ENCODE peak calls at places on chromosomes 7 and 10, in four cellular contexts. A, B, U and W are unnamed samples.

GRCh38 chr7:44368885-44369284 is 43.5 kb upstream of the CAMK2B start:
- DNase-seq in A (peak), U (peak), B (no peak), W (no peak)

GRCh38 chr10:123027861-123028260 is 19.1 kb downstream of the ACADSB start:
- DNase-seq in A (no peak), U (no peak), B (no peak), W (no peak)

GRCh38 chr7:139713835-139714162 is 64.0 kb downstream of the HIPK2 start:
- DNase-seq in U (no peak), A (no peak), B (no peak), W (no peak)

GRCh38 chr7:123498651-123499050 is 35.7 kb downstream of the IQUB start:
- DNase-seq in U (peak), A (no peak), B (no peak), W (no peak)

GRCh38 chr7:50479743-50480517 is 29.8 kb upstream of the FIGNL1 start:
- DNase-seq in A (no peak), B (no peak), U (no peak), W (no peak)

GRCh38 chr7:74365320-74366022 is 76.3 kb downstream of the CLIP2 start:
- DNase-seq in U (peak), A (peak), B (no peak), W (peak)

GRCh38 chr7:31113660-31114059 is 61.6 kb downstream of the ADCYAP1R1 start:
- DNase-seq in U (no peak), B (no peak), A (no peak), W (no peak)

GRCh38 chr10:35336921-35337741 is 822 bp downstream of the CCNY start:
- DNase-seq in A (peak), U (no peak), B (no peak), W (peak)

GRCh38 chr7:23938230-23938629 is 228.2 kb downstream of the STK31 start:
- DNase-seq in B (no peak), U (no peak), A (no peak), W (no peak)

GRCh38 chr10:88092975-88093374 is 229.6 kb downstream of the PTEN start:
- DNase-seq in U (no peak), A (no peak), B (no peak), W (no peak)

GRCh38 chr7:105187302-105188169 is 173.5 kb downstream of the KMT2E start:
- DNase-seq in B (peak), A (no peak), U (no peak), W (no peak)

GRCh38 chr7:128217972-128218652 is 23.0 kb upstream of the LEP start:
- DNase-seq in U (peak), B (no peak), A (peak), W (peak)

GRCh38 chr7:45178241-45179225 is 20.9 kb downstream of the RAMP3 start:
- DNase-seq in A (peak), U (peak), B (no peak), W (peak)

GRCh38 chr7:75737856-75738603 is 711 bp downstream of the HIP1 start:
- DNase-seq in B (no peak), U (no peak), A (no peak), W (no peak)

GRCh38 chr7:107751113-107751512 is 7.2 kb downstream of the CBLL1 start:
- DNase-seq in U (no peak), A (no peak), B (no peak), W (no peak)

GRCh38 chr7:37107047-37107446 is 341.6 kb downstream of the ELMO1 start:
- DNase-seq in B (no peak), U (no peak), A (no peak), W (no peak)

GRCh38 chr7:50206521-50207250 is 97.8 kb upstream of the IKZF1 start:
- DNase-seq in A (peak), B (no peak), U (no peak), W (no peak)

GRCh38 chr10:92850186-92850585 is 1.9 kb downstream of the EXOC6 start:
- DNase-seq in U (no peak), A (no peak), B (no peak), W (no peak)

GRCh38 chr7:122343986-122344620 is 39.6 kb upstream of the FEZF1 start:
- DNase-seq in B (no peak), A (no peak), U (no peak), W (no peak)

GRCh38 chr10:35783305-35783838 is 141.3 kb upstream of the FZD8 start:
- DNase-seq in B (no peak), A (no peak), U (no peak), W (no peak)

GRCh38 chr7:99032928-99033327 is 111.0 kb downstream of the SMURF1 start:
- DNase-seq in U (no peak), A (no peak), B (no peak), W (no peak)

GRCh38 chr7:105454058-105454739 is 65.5 kb upstream of the SRPK2 start:
- DNase-seq in A (no peak), U (peak), B (no peak), W (no peak)

GRCh38 chr10:106395061-106395749 is 769.3 kb downstream of the SORCS1 start:
- DNase-seq in A (no peak), B (no peak), U (no peak), W (no peak)

GRCh38 chr7:86978804-86979506 is 80.5 kb downstream of the ELAPOR2 start:
- DNase-seq in A (no peak), B (peak), U (no peak), W (no peak)

GRCh38 chr7:100132697-100133137 is 6.0 kb downstream of the MBLAC1 start:
- DNase-seq in U (peak), B (no peak), A (peak), W (peak)

GRCh38 chr7:151745090-151745638 is 131.8 kb downstream of the PRKAG2 start:
- DNase-seq in B (no peak), A (peak), U (peak), W (peak)

GRCh38 chr10:31694929-31695837 is 233.4 kb downstream of the ARHGAP12 start:
- DNase-seq in A (no peak), B (no peak), U (no peak), W (no peak)

GRCh38 chr7:94315011-94315410 is 79.7 kb upstream of the COL1A2 start:
- DNase-seq in B (no peak), A (no peak), U (no peak), W (no peak)

GRCh38 chr10:47206449-47207279 is 93.3 kb upstream of the GDF10 start:
- DNase-seq in U (no peak), B (no peak), A (no peak), W (no peak)

GRCh38 chr7:121113288-121113687 is 124.8 kb downstream of the CPED1 start:
- DNase-seq in U (no peak), A (no peak), B (no peak), W (no peak)

GRCh38 chr10:70528726-70529362 is 50.3 kb downstream of the PALD1 start:
- DNase-seq in B (no peak), U (peak), A (peak), W (peak)

GRCh38 chr7:139845443-139845805 is 16.4 kb downstream of the TBXAS1 start:
- DNase-seq in A (no peak), B (no peak), U (no peak), W (no peak)

GRCh38 chr7:95596183-95597135 is at the start of gene PDK4:
- DNase-seq in B (no peak), A (no peak), U (no peak), W (peak)

GRCh38 chr10:128060341-128060851 is 65.8 kb downstream of the MKI67 start:
- DNase-seq in B (no peak), A (no peak), U (no peak), W (no peak)

GRCh38 chr10:4013651-4014085 is 228.7 kb upstream of the KLF6 start:
- DNase-seq in A (no peak), B (peak), U (no peak), W (no peak)

GRCh38 chr10:58268454-58268945 is 462 bp upstream of the CISD1 start:
- DNase-seq in A (no peak), U (no peak), B (no peak), W (no peak)

DNA sequence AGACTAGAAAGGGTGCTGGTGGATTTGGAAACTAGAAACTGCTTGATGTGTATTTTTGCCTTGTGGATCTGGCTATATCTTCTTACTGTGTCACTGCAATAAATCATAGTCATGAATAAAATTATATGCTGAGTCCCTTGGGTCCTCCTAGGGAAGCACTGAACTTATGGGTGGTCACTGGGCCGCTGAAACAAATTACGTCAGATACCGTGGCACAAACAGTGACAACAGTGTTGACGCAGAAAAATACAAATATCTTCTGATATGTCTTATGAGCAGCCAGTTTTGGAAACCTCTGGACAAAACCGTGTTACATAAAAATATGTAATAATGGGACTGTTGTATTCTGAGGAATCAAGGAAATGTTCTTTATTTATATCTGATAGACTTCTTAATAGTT is 260.1 kb upstream of the SORCS1 start:
- DNase-seq in A (no peak), U (no peak), B (no peak), W (no peak)
- TF ChIP-seq FOXK2 in A (no peak), U (no peak), B (no peak), W (no peak)

DNA sequence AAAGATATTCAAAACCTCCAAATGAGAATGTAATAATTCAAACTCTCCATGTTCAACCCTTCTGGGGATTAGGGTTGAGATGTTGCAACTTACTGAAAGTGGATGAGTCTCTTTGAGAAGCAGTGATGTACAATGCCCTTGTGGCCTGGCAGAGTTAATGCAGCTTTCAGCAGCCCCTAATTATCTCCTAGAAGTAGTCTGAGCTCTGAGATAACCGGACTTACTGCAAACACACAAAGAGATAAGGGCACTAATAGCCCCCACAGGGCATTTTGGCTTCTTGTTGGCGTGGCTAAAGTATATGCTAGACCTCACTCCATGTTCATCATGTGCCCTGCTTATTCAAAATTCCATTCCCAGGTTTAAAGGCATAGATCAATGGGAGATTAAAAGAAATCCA is 404.7 kb downstream of the NEBL start:
- DNase-seq in U (no peak), A (no peak), B (no peak), W (peak)
- TF ChIP-seq FOXK2 in U (no peak), A (no peak), B (no peak), W (no peak)

DNA sequence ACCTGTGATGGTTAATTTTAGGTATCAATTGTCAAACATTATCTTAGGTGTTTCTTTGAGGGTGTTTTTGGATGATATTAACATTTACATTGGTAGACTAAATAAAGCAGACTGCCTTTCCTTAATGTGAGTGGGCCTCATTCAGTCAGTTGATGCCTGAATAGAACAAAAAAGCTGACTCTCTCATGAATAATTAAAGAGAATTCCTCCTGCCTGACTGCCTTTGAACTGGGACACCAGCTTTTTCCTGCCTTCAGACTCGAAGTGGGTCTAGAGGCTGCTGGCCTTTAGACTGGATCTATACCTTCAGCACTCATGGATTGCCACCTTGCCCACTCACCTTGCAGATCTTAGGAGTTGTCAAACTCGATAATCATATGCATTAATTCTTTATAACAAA is 117.9 kb upstream of the TMEM168 start:
- DNase-seq in U (no peak), A (no peak), B (no peak), W (no peak)
- TF ChIP-seq FOXK2 in U (no peak), A (no peak), B (no peak), W (no peak)

GRCh38 chr7:134758981-134759380 is 20.5 kb upstream of the CALD1 start:
- DNase-seq in A (no peak), B (no peak), U (no peak), W (no peak)
- TF ChIP-seq FOXK2 in A (no peak), B (no peak), U (no peak), W (no peak)

DNA sequence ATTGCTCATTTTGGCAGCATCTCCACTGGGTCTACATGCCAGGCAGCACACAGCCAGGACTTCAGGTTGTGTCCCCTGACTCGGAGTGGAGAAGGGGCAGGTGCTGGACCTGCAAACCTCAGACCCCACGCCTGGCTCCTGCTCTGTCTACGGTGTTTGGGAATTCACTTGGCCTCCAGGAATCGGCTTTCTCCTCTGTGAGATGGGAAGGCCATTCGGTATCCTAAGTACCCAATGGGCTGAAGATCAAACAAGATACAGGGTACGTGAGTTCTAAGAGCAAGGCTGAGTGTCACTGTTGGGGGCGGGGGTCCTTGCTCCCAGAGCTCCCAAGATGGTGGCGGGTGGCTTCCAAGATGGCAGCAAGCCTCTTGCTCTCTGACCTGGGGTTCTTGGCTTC is 73.2 kb upstream of the EN2 start:
- DNase-seq in A (no peak), U (no peak), B (no peak), W (no peak)
- TF ChIP-seq FOXK2 in A (no peak), U (no peak), B (no peak), W (no peak)

GRCh38 chr10:84138478-84139125 is 707 bp upstream of the GHITM start:
- DNase-seq in U (peak), A (no peak), B (no peak), W (no peak)

GRCh38 chr10:84139126-84140035 is at the start of gene GHITM:
- DNase-seq in U (peak), B (peak), A (peak), W (peak)

GRCh38 chr10:84135836-84136235 is 3.5 kb upstream of the GHITM start:
- DNase-seq in U (no peak), A (peak), B (no peak), W (no peak)

DNA sequence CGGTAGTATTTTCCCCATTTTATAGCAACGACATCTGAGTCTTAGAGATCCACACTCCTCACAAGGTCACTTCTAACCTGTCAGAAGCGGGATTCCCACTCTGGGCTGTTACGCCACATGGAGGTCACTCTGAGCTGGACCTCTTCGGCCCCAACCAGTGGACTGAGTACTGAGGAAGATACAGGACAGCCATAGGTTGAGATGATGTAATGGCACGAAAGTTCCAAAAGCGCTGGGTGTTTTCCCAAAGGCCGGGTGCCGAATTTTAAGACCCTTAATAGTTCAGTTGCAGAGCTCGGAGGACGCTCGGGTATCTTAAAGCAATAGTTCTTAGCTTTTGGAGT is 699 bp downstream of the GHITM start:
- DNase-seq in A (peak), B (no peak), U (no peak), W (no peak)
- TF ChIP-seq FOXK2 in A (no peak), B (no peak), U (no peak), W (no peak)

GRCh38 chr10:76333331-76333730 is 901.9 kb downstream of the LRMDA start:
- DNase-seq in A (no peak), B (no peak), U (no peak), W (no peak)

GRCh38 chr10:76327441-76327840 is 896.0 kb downstream of the LRMDA start:
- DNase-seq in A (no peak), B (no peak), U (no peak), W (no peak)

GRCh38 chr10:76331742-76332141 is 900.3 kb downstream of the LRMDA start:
- DNase-seq in B (no peak), A (no peak), U (no peak), W (no peak)

GRCh38 chr10:76328348-76328747 is 896.9 kb downstream of the LRMDA start:
- DNase-seq in A (peak), U (no peak), B (no peak), W (no peak)

GRCh38 chr10:76329891-76330575 is 898.6 kb downstream of the LRMDA start:
- DNase-seq in U (no peak), A (no peak), B (no peak), W (no peak)
- TF ChIP-seq FOXK2 in U (no peak), A (no peak), B (no peak), W (no peak)

DNA sequence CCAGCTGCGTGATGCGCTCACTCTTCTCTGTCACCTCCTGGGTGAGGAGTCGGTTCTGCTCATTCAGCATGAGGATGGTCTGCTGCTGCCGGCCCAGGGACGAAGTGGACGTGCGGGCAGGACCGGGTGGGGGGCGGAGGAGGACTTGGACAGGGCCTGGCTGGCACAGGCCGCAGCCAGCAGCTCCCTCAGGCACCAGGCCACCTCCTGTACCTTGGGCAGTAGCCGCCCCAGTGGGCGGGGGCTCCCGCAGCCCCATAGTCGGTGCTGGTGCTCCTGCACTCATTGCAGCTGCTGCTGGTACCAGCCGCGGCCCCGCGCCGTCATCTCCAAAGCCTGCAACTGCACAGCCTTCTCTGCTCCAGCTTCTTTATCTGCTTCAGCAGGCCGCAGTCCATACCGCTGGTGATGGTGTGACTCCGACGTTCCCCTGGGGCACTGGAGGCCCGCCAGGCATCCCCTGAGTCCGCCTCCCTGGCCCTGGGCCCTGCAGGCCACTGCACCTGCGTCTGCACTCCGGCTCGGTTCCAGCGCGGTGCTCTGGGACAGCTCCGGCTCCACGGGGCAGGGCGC is 884.9 kb upstream of the ZNF722 start:
- DNase-seq in B (no peak), U (no peak), A (no peak), W (no peak)
- TF ChIP-seq FOXK2 in B (no peak), U (no peak), A (no peak), W (no peak)